ENCODE peak calls at places on chromosome 18, in six cellular contexts. One of them, this sample, is unnamed.

GRCh38 chr18:10006261-10006903 is 92.6 kb downstream of the VAPA start:
- DNase-seq in mesendoderm: peak; percentile 23
- DNase-seq in IMR-90: peak; percentile 28
- DNase-seq in H1: no peak
- DNase-seq in mesenchymal stem cell: peak; percentile 42
- DNase-seq in H9: no peak
- DNase-seq in this sample: no peak

GRCh38 chr18:60534539-60534938 is 162.0 kb upstream of the MC4R start:
- DNase-seq in mesendoderm: no peak
- DNase-seq in IMR-90: peak; percentile 24
- DNase-seq in H1: no peak
- DNase-seq in mesenchymal stem cell: no peak
- DNase-seq in H9: no peak
- DNase-seq in this sample: no peak

GRCh38 chr18:77132369-77133050 is at the start of gene MBP:
- DNase-seq in mesendoderm: peak; percentile 74
- DNase-seq in IMR-90: no peak
- DNase-seq in H1: no peak
- DNase-seq in mesenchymal stem cell: no peak
- DNase-seq in H9: peak; percentile 78
- DNase-seq in this sample: no peak

GRCh38 chr18:35458271-35458670 is 39.5 kb downstream of the INO80C start:
- DNase-seq in mesendoderm: no peak
- DNase-seq in IMR-90: no peak
- DNase-seq in H1: no peak
- DNase-seq in mesenchymal stem cell: peak; percentile 25
- DNase-seq in H9: no peak
- DNase-seq in this sample: no peak

GRCh38 chr18:49431563-49431962 is 28.9 kb downstream of the DYM start:
- DNase-seq in mesendoderm: peak; percentile 80
- DNase-seq in IMR-90: peak; percentile 40
- DNase-seq in H1: peak; percentile 23
- DNase-seq in mesenchymal stem cell: no peak
- DNase-seq in H9: peak; percentile 39
- DNase-seq in this sample: no peak

GRCh38 chr18:56431551-56431950 is 206.8 kb downstream of the TXNL1 start:
- DNase-seq in mesendoderm: no peak
- DNase-seq in IMR-90: peak; percentile 4
- DNase-seq in H1: no peak
- DNase-seq in mesenchymal stem cell: no peak
- DNase-seq in H9: no peak
- DNase-seq in this sample: no peak

GRCh38 chr18:47409519-47409918 is 158.1 kb upstream of the SKOR2 start:
- DNase-seq in mesendoderm: no peak
- DNase-seq in IMR-90: no peak
- DNase-seq in H1: no peak
- DNase-seq in mesenchymal stem cell: no peak
- DNase-seq in H9: peak; percentile 33
- DNase-seq in this sample: no peak

GRCh38 chr18:22320155-22320554 is 97.6 kb downstream of the CTAGE1 start:
- DNase-seq in mesendoderm: no peak
- DNase-seq in IMR-90: no peak
- DNase-seq in H1: no peak
- DNase-seq in mesenchymal stem cell: no peak
- DNase-seq in H9: no peak
- DNase-seq in this sample: no peak

GRCh38 chr18:77316013-77316412 is 66.4 kb downstream of the GALR1 start:
- DNase-seq in mesendoderm: no peak
- DNase-seq in IMR-90: no peak
- DNase-seq in H1: no peak
- DNase-seq in mesenchymal stem cell: no peak
- DNase-seq in H9: no peak
- DNase-seq in this sample: no peak

GRCh38 chr18:10659000-10659399 is 133.2 kb downstream of the NAPG start:
- DNase-seq in mesendoderm: peak; percentile 55
- DNase-seq in IMR-90: no peak
- DNase-seq in H1: no peak
- DNase-seq in mesenchymal stem cell: no peak
- DNase-seq in H9: no peak
- DNase-seq in this sample: no peak

GRCh38 chr18:55346961-55347740 is 240.8 kb downstream of the TCF4 start:
- DNase-seq in mesendoderm: peak; percentile 29
- DNase-seq in IMR-90: no peak
- DNase-seq in H1: no peak
- DNase-seq in mesenchymal stem cell: no peak
- DNase-seq in H9: no peak
- DNase-seq in this sample: no peak

GRCh38 chr18:45109271-45109670 is 428.6 kb downstream of the SETBP1 start:
- DNase-seq in mesendoderm: no peak
- DNase-seq in IMR-90: no peak
- DNase-seq in H1: no peak
- DNase-seq in mesenchymal stem cell: no peak
- DNase-seq in H9: no peak
- DNase-seq in this sample: no peak

GRCh38 chr18:11512096-11513030 is 97.0 kb upstream of the SLC35G4 start:
- DNase-seq in mesendoderm: peak; percentile 19
- DNase-seq in IMR-90: no peak
- DNase-seq in H1: no peak
- DNase-seq in mesenchymal stem cell: no peak
- DNase-seq in H9: no peak
- DNase-seq in this sample: no peak

GRCh38 chr18:35949903-35950627 is 22.4 kb upstream of the RMP24 start:
- DNase-seq in mesendoderm: peak; percentile 86
- DNase-seq in IMR-90: peak; percentile 59
- DNase-seq in H1: no peak
- DNase-seq in mesenchymal stem cell: peak; percentile 78
- DNase-seq in H9: peak; percentile 71
- DNase-seq in this sample: peak; percentile 77

GRCh38 chr18:79848579-79849327 is 51.0 kb downstream of the KCNG2 start:
- DNase-seq in mesendoderm: no peak
- DNase-seq in IMR-90: no peak
- DNase-seq in H1: no peak
- DNase-seq in mesenchymal stem cell: no peak
- DNase-seq in H9: no peak
- DNase-seq in this sample: no peak

GRCh38 chr18:9825571-9826073 is 60.2 kb upstream of the TXNDC2 start:
- DNase-seq in mesendoderm: no peak
- DNase-seq in IMR-90: peak; percentile 96
- DNase-seq in H1: no peak
- DNase-seq in mesenchymal stem cell: peak; percentile 89
- DNase-seq in H9: no peak
- DNase-seq in this sample: no peak

GRCh38 chr18:76602169-76602568 is 107.1 kb upstream of the ZNF516 start:
- DNase-seq in mesendoderm: no peak
- DNase-seq in IMR-90: no peak
- DNase-seq in H1: no peak
- DNase-seq in mesenchymal stem cell: no peak
- DNase-seq in H9: no peak
- DNase-seq in this sample: no peak

GRCh38 chr18:37322497-37323035 is 243.0 kb downstream of the CELF4 start:
- DNase-seq in mesendoderm: peak; percentile 63
- DNase-seq in IMR-90: peak; percentile 21
- DNase-seq in H1: peak; percentile 29
- DNase-seq in mesenchymal stem cell: peak; percentile 46
- DNase-seq in H9: peak; percentile 69
- DNase-seq in this sample: peak; percentile 60

GRCh38 chr18:54641734-54642133 is 50.7 kb downstream of the DYNAP start:
- DNase-seq in mesendoderm: no peak
- DNase-seq in IMR-90: no peak
- DNase-seq in H1: no peak
- DNase-seq in mesenchymal stem cell: no peak
- DNase-seq in H9: no peak
- DNase-seq in this sample: no peak

GRCh38 chr18:22778996-22779395 is 154.1 kb upstream of the RBBP8 start:
- DNase-seq in mesendoderm: no peak
- DNase-seq in IMR-90: no peak
- DNase-seq in H1: no peak
- DNase-seq in mesenchymal stem cell: no peak
- DNase-seq in H9: no peak
- DNase-seq in this sample: no peak

GRCh38 chr18:23038712-23039111 is 96.6 kb upstream of the CABLES1 start:
- DNase-seq in mesendoderm: no peak
- DNase-seq in IMR-90: peak; percentile 53
- DNase-seq in H1: no peak
- DNase-seq in mesenchymal stem cell: peak; percentile 18
- DNase-seq in H9: no peak
- DNase-seq in this sample: no peak

GRCh38 chr18:6661692-6662415 is 67.7 kb upstream of the ARHGAP28 start:
- DNase-seq in mesendoderm: peak; percentile 38
- DNase-seq in IMR-90: no peak
- DNase-seq in H1: no peak
- DNase-seq in mesenchymal stem cell: no peak
- DNase-seq in H9: no peak
- DNase-seq in this sample: no peak

GRCh38 chr18:6660334-6660733 is 69.2 kb upstream of the ARHGAP28 start:
- DNase-seq in mesendoderm: no peak
- DNase-seq in IMR-90: peak; percentile 32
- DNase-seq in H1: no peak
- DNase-seq in mesenchymal stem cell: no peak
- DNase-seq in H9: no peak
- DNase-seq in this sample: no peak

GRCh38 chr18:6666286-6666685 is 63.2 kb upstream of the ARHGAP28 start:
- DNase-seq in mesendoderm: no peak
- DNase-seq in IMR-90: no peak
- DNase-seq in H1: no peak
- DNase-seq in mesenchymal stem cell: no peak
- DNase-seq in H9: no peak
- DNase-seq in this sample: no peak
- H4K8ac ChIP-seq in mesendoderm: no peak overlapping the region
- H4K8ac ChIP-seq in IMR-90: no peak overlapping the region
- H4K8ac ChIP-seq in H1: no peak overlapping the region
- H4K8ac ChIP-seq in mesenchymal stem cell: no peak overlapping the region
- H4K8ac ChIP-seq in H9: no peak overlapping the region
- H4K8ac ChIP-seq in this sample: no peak overlapping the region

DNA sequence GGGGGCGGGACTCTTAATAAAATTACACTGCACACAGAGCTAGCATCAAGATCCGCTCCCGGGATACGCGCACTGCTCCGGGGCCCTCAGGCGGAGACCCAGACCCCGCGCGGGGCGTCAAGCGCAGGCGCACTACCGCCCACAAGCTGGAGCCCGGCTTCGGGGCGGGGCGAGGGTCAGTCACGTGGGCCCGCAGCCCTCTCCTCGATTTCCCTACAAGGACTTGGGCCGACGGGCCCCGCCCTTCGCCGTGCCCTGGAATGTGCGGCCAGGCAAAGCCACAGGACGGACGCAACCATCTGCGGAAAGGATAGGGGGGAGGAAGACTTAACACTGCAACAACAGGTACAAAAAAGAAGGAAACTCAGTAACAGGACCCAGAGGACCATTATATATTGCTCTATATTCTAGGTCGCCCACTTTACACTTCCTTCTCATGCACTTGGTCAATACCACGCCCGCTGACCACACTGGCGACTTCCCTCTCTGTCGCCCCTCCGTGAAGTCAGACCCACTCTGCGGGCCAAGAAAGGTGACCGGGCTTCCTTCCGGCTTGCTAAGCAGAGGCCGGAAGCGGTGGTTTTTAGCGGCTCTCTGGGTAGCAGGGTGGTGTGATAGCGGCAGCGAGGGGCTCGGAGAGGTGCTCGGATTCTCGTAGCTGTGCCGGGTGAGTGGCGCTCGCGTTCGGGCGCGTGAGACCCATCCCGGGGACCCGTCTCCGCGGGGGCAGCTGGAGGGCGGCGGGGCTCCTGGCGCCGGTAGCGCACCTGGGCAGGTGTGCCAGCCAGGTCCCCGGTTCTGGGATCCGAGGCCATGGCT is at the start of gene MYL12A:
- DNase-seq in mesendoderm: peak; percentile 99
- DNase-seq in IMR-90: peak; percentile 98
- DNase-seq in H1: peak; percentile 98
- DNase-seq in mesenchymal stem cell: peak; percentile 98
- DNase-seq in H9: peak; percentile 99
- DNase-seq in this sample: peak; percentile 94
- H3K4ac ChIP-seq in mesendoderm: peak within 1 kb of the TSS; percentile 92
- H3K4ac ChIP-seq in IMR-90: peak within 1 kb of the TSS; percentile 95
- H3K4ac ChIP-seq in H1: no peak within 1 kb of the TSS
- H3K4ac ChIP-seq in mesenchymal stem cell: peak within 1 kb of the TSS; percentile 95
- H3K4ac ChIP-seq in H9: peak within 1 kb of the TSS; percentile 24
- H3K4ac ChIP-seq in this sample: peak within 1 kb of the TSS; percentile 53

GRCh38 chr18:51540562-51540961 is 343.1 kb upstream of the MEX3C start:
- DNase-seq in mesendoderm: no peak
- DNase-seq in IMR-90: no peak
- DNase-seq in H1: no peak
- DNase-seq in mesenchymal stem cell: no peak
- DNase-seq in H9: no peak
- DNase-seq in this sample: no peak

GRCh38 chr18:51537487-51537886 is 340.0 kb upstream of the MEX3C start:
- DNase-seq in mesendoderm: peak; percentile 75
- DNase-seq in IMR-90: no peak
- DNase-seq in H1: peak; percentile 27
- DNase-seq in mesenchymal stem cell: peak; percentile 24
- DNase-seq in H9: peak; percentile 78
- DNase-seq in this sample: peak; percentile 2

GRCh38 chr18:51541230-51541629 is 343.7 kb upstream of the MEX3C start:
- DNase-seq in mesendoderm: no peak
- DNase-seq in IMR-90: no peak
- DNase-seq in H1: no peak
- DNase-seq in mesenchymal stem cell: no peak
- DNase-seq in H9: no peak
- DNase-seq in this sample: no peak
- H4K8ac ChIP-seq in mesendoderm: no peak overlapping the region
- H4K8ac ChIP-seq in IMR-90: no peak overlapping the region
- H4K8ac ChIP-seq in H1: no peak overlapping the region
- H4K8ac ChIP-seq in mesenchymal stem cell: no peak overlapping the region
- H4K8ac ChIP-seq in H9: no peak overlapping the region
- H4K8ac ChIP-seq in this sample: no peak overlapping the region

DNA sequence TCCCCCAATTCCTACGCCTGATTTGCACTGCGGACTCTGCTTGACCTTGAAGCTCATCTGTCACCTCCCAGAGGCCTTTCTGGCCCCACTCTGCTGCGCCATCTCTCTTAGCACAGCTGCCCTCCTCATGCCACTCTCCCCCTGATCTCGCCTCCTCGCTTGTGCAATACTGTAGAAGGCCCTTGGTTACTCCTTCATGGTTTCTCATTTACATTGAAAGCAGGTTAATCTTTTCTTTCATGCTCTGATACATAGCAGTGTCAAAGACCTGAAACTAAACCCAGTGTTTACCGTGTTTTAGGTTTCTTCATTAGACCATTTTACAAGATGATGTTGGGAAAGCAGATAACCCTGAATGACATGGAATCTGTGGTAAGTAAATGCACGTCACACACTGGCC is 258.8 kb downstream of the ALPK2 start:
- DNase-seq in mesendoderm: no peak
- DNase-seq in IMR-90: no peak
- DNase-seq in H1: no peak
- DNase-seq in mesenchymal stem cell: no peak
- DNase-seq in H9: no peak
- DNase-seq in this sample: no peak
- H3K4ac ChIP-seq in mesendoderm: no peak overlapping the region
- H3K4ac ChIP-seq in IMR-90: no peak overlapping the region
- H3K4ac ChIP-seq in H1: no peak overlapping the region
- H3K4ac ChIP-seq in mesenchymal stem cell: no peak overlapping the region
- H3K4ac ChIP-seq in H9: no peak overlapping the region
- H3K4ac ChIP-seq in this sample: no peak overlapping the region

GRCh38 chr18:24426073-24426397 is 435 bp upstream of the IMPACT start:
- DNase-seq in mesendoderm: no peak
- DNase-seq in IMR-90: no peak
- DNase-seq in H1: no peak
- DNase-seq in mesenchymal stem cell: no peak
- DNase-seq in H9: no peak
- DNase-seq in this sample: no peak
- H4K8ac ChIP-seq in mesendoderm: peak overlapping the region; percentile 100
- H4K8ac ChIP-seq in IMR-90: peak overlapping the region; percentile 100
- H4K8ac ChIP-seq in H1: peak overlapping the region; percentile 88
- H4K8ac ChIP-seq in mesenchymal stem cell: peak overlapping the region; percentile 99
- H4K8ac ChIP-seq in H9: no peak overlapping the region
- H4K8ac ChIP-seq in this sample: no peak overlapping the region

GRCh38 chr18:70397259-70397925 is 108.5 kb downstream of the SOCS6 start:
- DNase-seq in mesendoderm: no peak
- DNase-seq in IMR-90: peak; percentile 44
- DNase-seq in H1: no peak
- DNase-seq in mesenchymal stem cell: no peak
- DNase-seq in H9: no peak
- DNase-seq in this sample: no peak
- H3K4ac ChIP-seq in mesendoderm: no peak overlapping the region
- H3K4ac ChIP-seq in IMR-90: no peak overlapping the region
- H3K4ac ChIP-seq in H1: no peak overlapping the region
- H3K4ac ChIP-seq in mesenchymal stem cell: no peak overlapping the region
- H3K4ac ChIP-seq in H9: no peak overlapping the region
- H3K4ac ChIP-seq in this sample: no peak overlapping the region

This sample was measured in neuronal stem cell.